ENCODE peak calls at places on chromosomes 3 and 15, in six cellular contexts. W is A549, H is K562, Y is SK-N-SH, X is HepG2, Q is GM12878. A is an unnamed sample.

GRCh38 chr3:172836390-172836997 is 86.0 kb downstream of the ECT2 start:
- DNase-seq in H (peak; percentile 24), Y (peak; percentile 27), W (peak; percentile 60), Q (no peak), X (peak; percentile 35), A (peak; percentile 34)

GRCh38 chr15:62392411-62392810 is 227.3 kb upstream of the C2CD4B start:
- DNase-seq in W (peak; percentile 5), Y (no peak), X (peak; percentile 75), Q (no peak), H (no peak), A (peak; percentile 53)

GRCh38 chr3:113329757-113330156 is 111.5 kb downstream of the CFAP44 start:
- DNase-seq in Q (no peak), W (no peak), X (no peak), H (no peak), Y (no peak), A (peak; percentile 13)

GRCh38 chr3:61736506-61736905 is 175.1 kb downstream of the PTPRG start:
- DNase-seq in Q (no peak), W (no peak), H (no peak), Y (no peak), X (no peak), A (peak; percentile 7)

GRCh38 chr3:169295912-169296311 is 367.6 kb downstream of the MECOM start:
- DNase-seq in X (no peak), Q (no peak), W (no peak), Y (no peak), H (no peak), A (no peak)

GRCh38 chr3:100600181-100601042 is 9.0 kb upstream of the ADGRG7 start:
- DNase-seq in Y (no peak), X (no peak), H (no peak), Q (peak; percentile 43), W (peak; percentile 4), A (no peak)

GRCh38 chr3:172259726-172260248 is 188.5 kb downstream of the GHSR start:
- DNase-seq in H (no peak), Y (no peak), Q (no peak), X (no peak), W (no peak), A (no peak)

GRCh38 chr15:51484781-51485180 is 137.8 kb downstream of the DMXL2 start:
- DNase-seq in W (no peak), X (no peak), Y (no peak), H (no peak), Q (no peak), A (no peak)

GRCh38 chr3:107676469-107677309 is 153.9 kb downstream of the BBX start:
- DNase-seq in H (peak; percentile 4), X (peak; percentile 31), Y (peak; percentile 29), Q (no peak), W (peak; percentile 16), A (peak; percentile 43)

GRCh38 chr3:173977747-173978146 is 580.2 kb downstream of the NLGN1 start:
- DNase-seq in W (no peak), Y (no peak), Q (no peak), H (no peak), X (no peak), A (peak; percentile 81)

GRCh38 chr3:85800676-85801075 is 841.9 kb downstream of the CADM2 start:
- DNase-seq in Y (no peak), W (no peak), H (no peak), Q (no peak), X (no peak), A (no peak)

GRCh38 chr15:73141216-73141900 is 89.1 kb downstream of the NEO1 start:
- DNase-seq in H (no peak), Q (no peak), W (no peak), X (no peak), Y (peak; percentile 14), A (no peak)

GRCh38 chr3:66656608-66657007 is 155.8 kb upstream of the LRIG1 start:
- DNase-seq in W (no peak), Y (no peak), X (peak; percentile 3), H (no peak), Q (no peak), A (no peak)

GRCh38 chr3:21435871-21436270 is 315.1 kb downstream of the ZNF385D start:
- DNase-seq in H (no peak), Y (no peak), Q (no peak), X (no peak), W (peak; percentile 7), A (peak; percentile 92)

GRCh38 chr3:137946341-137946973 is 63.5 kb upstream of the CLDN18 start:
- DNase-seq in Q (no peak), W (peak; percentile 70), Y (peak; percentile 59), X (peak; percentile 62), H (peak; percentile 71), A (peak; percentile 71)

GRCh38 chr3:119664850-119665379 is 4.5 kb upstream of the POPDC2 start:
- DNase-seq in W (peak; percentile 21), X (peak; percentile 39), Y (no peak), H (no peak), Q (no peak), A (peak; percentile 43)

DNA sequence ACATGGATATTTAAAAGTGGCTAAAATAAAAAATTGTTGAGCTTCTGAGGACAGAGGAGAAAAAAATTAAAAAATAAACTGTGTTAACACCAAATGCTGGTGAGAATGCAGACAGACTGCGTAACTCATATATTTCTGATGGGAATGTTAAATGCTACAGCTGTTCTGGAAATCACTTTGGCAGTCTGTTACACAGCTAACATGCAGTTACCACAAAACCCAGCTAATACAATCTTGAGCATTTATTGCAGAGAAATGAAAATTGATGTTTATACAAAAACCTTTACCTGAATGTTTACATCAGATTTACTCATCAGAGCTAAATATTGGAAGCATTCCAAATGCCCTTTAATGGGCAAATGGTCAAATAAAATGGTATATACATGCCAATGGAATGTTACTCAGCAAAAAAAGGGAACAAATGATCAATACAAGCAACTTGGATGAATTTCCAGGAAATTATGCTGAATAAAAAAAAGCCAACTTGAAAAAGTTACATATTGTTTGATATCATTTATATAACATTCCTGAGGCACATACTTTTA is 24.6 kb downstream of the MNS1 start:
- DNase-seq in X (no peak), H (no peak), Q (no peak), Y (no peak), W (no peak), A (no peak)
- TF ChIP-seq SMC3 in X (no peak), H (no peak), Q (no peak), Y (no peak), W (no peak), A (no peak)

GRCh38 chr3:103203431-103203830 is 768.6 kb downstream of the ZPLD1 start:
- DNase-seq in Q (no peak), W (no peak), H (no peak), X (no peak), Y (no peak), A (no peak)
- TF ChIP-seq SMC3 in Q (no peak), W (no peak), H (no peak), X (no peak), Y (no peak), A (no peak)

DNA sequence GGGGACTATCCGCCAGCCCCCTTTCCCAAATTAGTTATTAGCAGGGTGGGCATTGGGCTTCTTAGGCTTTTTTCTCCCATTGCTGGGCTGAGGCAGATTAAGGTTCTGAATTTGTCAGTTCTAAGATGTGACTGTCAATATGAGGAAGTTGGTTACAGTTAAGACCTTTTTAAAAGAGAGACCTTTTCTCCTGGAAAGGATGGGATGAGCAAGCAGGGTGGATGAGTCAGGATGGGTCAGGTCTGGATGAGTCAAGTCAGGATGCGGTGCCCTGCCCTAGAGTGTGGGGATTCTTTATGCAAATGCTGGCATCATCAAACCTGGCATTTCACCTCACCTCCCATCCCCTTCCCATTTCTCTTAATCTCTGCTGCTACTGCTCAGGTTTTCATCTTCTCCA is 1.9 kb downstream of the AEN start:
- DNase-seq in H (no peak), Q (no peak), Y (no peak), X (peak; percentile 46), W (peak; percentile 81), A (peak; percentile 93)
- TF ChIP-seq SMC3 in H (no peak), Q (no peak), Y (no peak), X (no peak), W (no peak), A (no peak)

GRCh38 chr15:68017221-68017620 is 36.9 kb upstream of the PIAS1 start:
- DNase-seq in W (no peak), X (no peak), Q (no peak), Y (no peak), H (no peak), A (no peak)

GRCh38 chr15:68012911-68013310 is 41.2 kb upstream of the PIAS1 start:
- DNase-seq in X (no peak), W (peak; percentile 75), Y (no peak), H (no peak), Q (no peak), A (no peak)

GRCh38 chr15:68010366-68010765 is 43.7 kb upstream of the PIAS1 start:
- DNase-seq in Q (no peak), X (no peak), H (no peak), Y (no peak), W (no peak), A (no peak)

GRCh38 chr15:68015244-68015643 is 38.9 kb upstream of the PIAS1 start:
- DNase-seq in Q (no peak), W (no peak), X (no peak), Y (no peak), H (no peak), A (no peak)

DNA sequence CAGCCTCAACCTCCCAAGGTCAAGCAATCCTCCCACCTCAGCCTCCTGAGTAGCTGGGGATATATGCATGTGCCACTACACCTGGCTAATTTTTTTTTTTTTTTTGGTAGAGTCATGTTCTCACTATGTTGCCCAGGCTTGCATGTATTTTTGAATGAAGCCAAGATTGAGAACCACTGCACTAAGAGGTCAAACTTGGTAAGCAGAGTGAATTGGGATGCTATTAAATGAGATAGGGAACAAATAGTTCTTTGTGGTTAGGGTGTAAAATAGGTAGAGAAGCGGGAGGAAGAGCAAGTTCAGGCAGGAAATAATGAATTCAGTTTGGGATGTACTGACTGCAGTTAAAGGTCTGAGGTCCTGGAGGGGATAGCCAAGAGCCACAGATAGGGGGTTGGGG is 39.9 kb upstream of the PIAS1 start:
- DNase-seq in H (no peak), W (no peak), Q (no peak), Y (no peak), X (no peak), A (no peak)
- TF ChIP-seq SMC3 in H (no peak), W (no peak), Q (no peak), Y (no peak), X (no peak), A (no peak)